ENCODE peak calls at places on chromosomes 7 and 10, in eight cellular contexts. R is NCI-H1694; Q is T-cell; K is uterus; I is stimulated activated CD4-positive, alpha-beta T cell treated with anti-CD3 and anti-CD28 coated beads, Interleukin-1b, Interleukin-23, amount 100 ng/mL, for 24 hours; S is amniotic epithelial cell; J is stomach; B is spleen. V is an unnamed sample.

GRCh38 chr7:31493714-31494181 is 20.1 kb upstream of the ITPRID1 start:
- DNase-seq in R (no peak), Q (no peak), K (no peak), I (no peak), S (no peak), J (peak), B (no peak), V (no peak)

GRCh38 chr7:138729444-138729843 is 28.3 kb upstream of the SVOPL start:
- DNase-seq in R (no peak), Q (no peak), K (no peak), I (no peak), S (no peak), J (no peak), B (no peak), V (no peak)

GRCh38 chr7:40133561-40134427 is 628 bp downstream of the MPLKIP start:
- DNase-seq in R (no peak), Q (no peak), K (no peak), I (no peak), S (peak), J (no peak), B (no peak), V (no peak)

GRCh38 chr7:20116869-20117268 is 100.3 kb downstream of the MACC1 start:
- DNase-seq in R (no peak), Q (no peak), K (no peak), I (no peak), S (no peak), J (no peak), B (no peak), V (no peak)

GRCh38 chr10:42877496-42878030 is 95.0 kb downstream of the BMS1 start:
- DNase-seq in R (no peak), Q (no peak), K (no peak), I (no peak), S (no peak), J (no peak), B (no peak), V (no peak)

GRCh38 chr10:71790749-71791440 is 17.6 kb upstream of the VSIR start:
- DNase-seq in R (no peak), Q (no peak), K (no peak), I (no peak), S (no peak), J (no peak), B (no peak), V (no peak)

GRCh38 chr10:35356725-35357092 is 20.4 kb downstream of the CCNY start:
- DNase-seq in R (no peak), Q (no peak), K (no peak), I (no peak), S (no peak), J (no peak), B (no peak), V (no peak)

GRCh38 chr10:35005868-35006267 is 84.3 kb downstream of the CUL2 start:
- DNase-seq in R (no peak), Q (no peak), K (no peak), I (no peak), S (peak), J (no peak), B (no peak), V (no peak)

GRCh38 chr7:157309990-157310668 is 26.7 kb upstream of the DNAJB6 start:
- DNase-seq in R (no peak), Q (no peak), K (no peak), I (no peak), S (peak), J (no peak), B (no peak), V (no peak)

GRCh38 chr7:25326466-25327156 is 98.3 kb upstream of the NPVF start:
- DNase-seq in R (no peak), Q (no peak), K (no peak), I (no peak), S (no peak), J (no peak), B (no peak), V (no peak)

GRCh38 chr7:135213831-135214230 is 2.5 kb upstream of the WDR91 start:
- DNase-seq in R (no peak), Q (no peak), K (no peak), I (no peak), S (no peak), J (no peak), B (no peak), V (no peak)

GRCh38 chr10:47447740-47448139 is 36.2 kb downstream of the ANXA8 start:
- DNase-seq in R (no peak), Q (no peak), K (no peak), I (no peak), S (no peak), J (no peak), B (no peak), V (no peak)

GRCh38 chr7:1669954-1670893 is at the start of gene ELFN1:
- DNase-seq in R (no peak), Q (no peak), K (peak), I (no peak), S (no peak), J (no peak), B (peak), V (no peak)

GRCh38 chr7:130276796-130277762 is 10.4 kb downstream of the CPA2 start:
- DNase-seq in R (no peak), Q (no peak), K (no peak), I (peak), S (peak), J (no peak), B (no peak), V (no peak)

GRCh38 chr10:11902646-11903045 is 79.5 kb downstream of the PROSER2 start:
- DNase-seq in R (no peak), Q (no peak), K (no peak), I (no peak), S (no peak), J (no peak), B (peak), V (no peak)

GRCh38 chr7:37342665-37343471 is 105.8 kb downstream of the ELMO1 start:
- DNase-seq in R (no peak), Q (peak), K (no peak), I (no peak), S (no peak), J (peak), B (peak), V (no peak)

V was measured in NCI-H1930.